ENCODE peak calls at places on chromosomes 12 and 14, in five cellular contexts. R is testis; Z is stromal cell of bone marrow; T is activated T-cell treated with anti-CD3 and anti-CD28 coated beads, Interleukin-2, amount 50 U/mL, for 72 hours; I is foreskin fibroblast. J is an unnamed sample.

GRCh38 chr12:71456316-71456715 is 16.7 kb downstream of the LGR5 start:
- DNase-seq in T (no peak), Z (no peak), I (no peak), R (no peak), J (no peak)

GRCh38 chr12:7146906-7147305 is 16.7 kb downstream of the CLSTN3 start:
- DNase-seq in Z (no peak), T (no peak), R (no peak), I (no peak), J (no peak)

GRCh38 chr12:4448943-4449861 is 3.6 kb upstream of the FGF6 start:
- DNase-seq in Z (no peak), R (no peak), T (no peak), I (no peak), J (no peak)

GRCh38 chr14:71554959-71555612 is 377.1 kb upstream of the RGS6 start:
- DNase-seq in Z (no peak), R (no peak), T (peak), I (no peak), J (no peak)

GRCh38 chr12:93130371-93131049 is 201.4 kb upstream of the EEA1 start:
- DNase-seq in R (no peak), I (no peak), T (no peak), Z (no peak), J (no peak)

GRCh38 chr14:87108726-87109125 is 884.3 kb downstream of the GALC start:
- DNase-seq in R (no peak), I (peak), Z (peak), T (no peak), J (peak)

GRCh38 chr14:99846808-99847207 is 53.6 kb downstream of the EML1 start:
- DNase-seq in T (no peak), R (no peak), I (no peak), Z (no peak), J (no peak)

GRCh38 chr12:9364224-9365176 is 156.3 kb upstream of the PZP start:
- DNase-seq in Z (peak), I (peak), R (no peak), T (peak), J (peak)

GRCh38 chr12:54258286-54258685 is 21.6 kb downstream of the CBX5 start:
- DNase-seq in I (peak), Z (peak), R (no peak), T (no peak), J (peak)

GRCh38 chr12:21865846-21866245 is 75.4 kb downstream of the ABCC9 start:
- DNase-seq in R (no peak), I (no peak), T (no peak), Z (no peak), J (no peak)

GRCh38 chr14:103528158-103528511 is 861 bp upstream of the TRMT61A start:
- DNase-seq in Z (no peak), T (no peak), I (peak), R (peak), J (peak)

GRCh38 chr14:50231475-50232275 is at the start of gene SOS2:
- DNase-seq in I (peak), R (peak), Z (peak), T (peak), J (peak)